ENCODE peak calls at places on chromosomes 3 and 15, in nine cellular contexts. Y is spleen, A is right lobe of liver, H is stomach, D is heart left ventricle, T is breast epithelium, W is IMR-90, U is vagina, F is HCT116. Z is an unnamed sample.

GRCh38 chr3:102225407-102226132 is 209.2 kb upstream of the ZPLD1 start:
- DNase-seq in W (peak; percentile 86), D (no peak), Y (no peak), A (no peak), F (peak; percentile 56), T (no peak), U (no peak), H (no peak), Z (no peak)

GRCh38 chr15:67512140-67512539 is 8.8 kb upstream of the C15orf61 start:
- DNase-seq in D (no peak), W (no peak), Y (no peak), A (no peak), F (no peak), U (no peak), H (no peak), T (no peak), Z (no peak)

GRCh38 chr3:109874900-109875735 is 537.8 kb upstream of the DPPA4 start:
- DNase-seq in H (no peak), T (no peak), F (no peak), D (no peak), U (no peak), Y (no peak), W (peak; percentile 2), A (no peak), Z (no peak)

GRCh38 chr15:63212050-63212973 is 22.9 kb downstream of the RAB8B start:
- DNase-seq in Y (no peak), T (no peak), W (peak; percentile 87), D (no peak), A (no peak), F (no peak), U (no peak), H (no peak), Z (no peak)

GRCh38 chr3:148077951-148078350 is 619.8 kb upstream of the AGTR1 start:
- DNase-seq in T (no peak), A (no peak), F (no peak), H (no peak), U (no peak), D (no peak), Y (no peak), W (no peak), Z (no peak)

GRCh38 chr15:52620496-52620895 is 51.7 kb upstream of the ARPP19 start:
- DNase-seq in H (no peak), D (no peak), A (no peak), T (no peak), W (no peak), F (no peak), U (no peak), Y (no peak), Z (no peak)

GRCh38 chr3:176041812-176042211 is 1155.5 kb downstream of the TBL1XR1 start:
- DNase-seq in Y (no peak), F (no peak), A (no peak), D (no peak), U (no peak), W (peak; percentile 56), T (no peak), H (no peak), Z (no peak)

GRCh38 chr3:63042866-63043265 is 167.7 kb upstream of the CADPS start:
- DNase-seq in W (no peak), D (no peak), A (no peak), Y (no peak), T (no peak), H (no peak), F (no peak), U (no peak), Z (no peak)

GRCh38 chr3:154304936-154305335 is 19.4 kb downstream of the DHX36 start:
- DNase-seq in Y (no peak), U (no peak), F (no peak), W (no peak), T (no peak), D (no peak), A (no peak), H (no peak), Z (no peak)

GRCh38 chr15:60087561-60087960 is 83.5 kb downstream of the FOXB1 start:
- DNase-seq in A (no peak), Y (no peak), F (no peak), T (no peak), H (no peak), U (no peak), D (no peak), W (no peak), Z (no peak)

GRCh38 chr3:191961529-191961928 is 500.6 kb downstream of the PYDC2 start:
- DNase-seq in H (no peak), F (no peak), W (no peak), D (no peak), A (no peak), U (no peak), Y (no peak), T (no peak), Z (no peak)

GRCh38 chr3:158347966-158348365 is 223.0 kb upstream of the MLF1 start:
- DNase-seq in F (no peak), U (no peak), H (no peak), T (no peak), W (peak; percentile 11), A (no peak), Y (no peak), D (no peak), Z (no peak)

GRCh38 chr3:36695113-36695768 is 69.1 kb downstream of the DCLK3 start:
- DNase-seq in W (no peak), A (no peak), T (no peak), Y (no peak), H (no peak), F (no peak), D (no peak), U (no peak), Z (no peak)

GRCh38 chr3:78728406-78729145 is 1039.2 kb downstream of the ROBO1 start:
- DNase-seq in D (peak; percentile 62), Y (no peak), F (no peak), W (peak; percentile 56), A (no peak), U (no peak), H (peak; percentile 67), T (no peak), Z (peak; percentile 89)

GRCh38 chr15:65869954-65870871 is 922 bp downstream of the RAB11A start:
- DNase-seq in H (peak; percentile 74), W (peak; percentile 31), T (peak; percentile 63), F (no peak), A (peak; percentile 59), U (no peak), Y (peak; percentile 84), D (peak; percentile 60), Z (peak; percentile 63)
- TF ChIP-seq POLR2A in H (no peak), W (no peak), T (no peak), F (no peak), A (peak; percentile 55), U (no peak), Y (no peak), D (no peak), Z (no peak)

GRCh38 chr15:50166216-50166615 is 15.8 kb upstream of the SLC27A2 start:
- DNase-seq in D (no peak), U (no peak), T (no peak), F (no peak), H (no peak), W (peak; percentile 87), A (no peak), Y (no peak), Z (no peak)
- TF ChIP-seq CTCF in D (no peak), U (no peak), T (no peak), F (no peak), H (no peak), W (no peak), A (no peak), Y (no peak), Z (no peak)

DNA sequence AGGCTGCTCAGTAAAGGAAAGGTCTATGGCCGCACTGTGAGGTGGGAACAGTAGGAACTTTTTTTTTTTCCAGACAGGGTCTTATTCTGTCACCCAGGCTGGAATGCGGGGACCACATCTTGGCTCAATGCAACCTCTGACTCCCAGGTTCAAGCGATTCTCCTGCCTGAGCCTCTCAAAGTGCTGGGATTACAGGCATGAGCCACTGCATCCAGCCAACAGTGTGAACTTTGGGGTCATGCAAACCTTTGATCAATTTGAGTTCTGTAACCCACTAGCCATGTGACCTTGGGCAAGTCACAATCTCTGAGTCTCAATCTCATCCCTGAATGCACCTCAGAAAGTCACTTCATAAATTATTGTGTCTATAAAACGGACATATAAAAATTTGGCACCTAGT is 286.8 kb upstream of the CTNNB1 start:
- DNase-seq in H (no peak), U (no peak), W (no peak), Y (no peak), T (no peak), D (no peak), A (no peak), F (no peak), Z (no peak)
- TF ChIP-seq POLR2A in H (no peak), U (no peak), W (no peak), Y (no peak), T (no peak), D (no peak), A (no peak), F (no peak), Z (no peak)

GRCh38 chr15:58705105-58705504 is 44.4 kb downstream of the ADAM10 start:
- DNase-seq in H (no peak), W (no peak), D (no peak), F (no peak), A (no peak), U (no peak), Y (no peak), T (no peak), Z (no peak)
- TF ChIP-seq CTCF in H (no peak), W (no peak), D (no peak), F (no peak), A (no peak), U (no peak), Y (no peak), T (no peak), Z (no peak)

GRCh38 chr3:150472421-150472820 is 64.3 kb downstream of the TSC22D2 start:
- DNase-seq in D (no peak), Y (no peak), A (no peak), T (no peak), H (no peak), W (no peak), F (no peak), U (no peak), Z (no peak)
- TF ChIP-seq POLR2A in D (no peak), Y (no peak), A (no peak), T (no peak), H (no peak), W (no peak), F (no peak), U (no peak), Z (no peak)

DNA sequence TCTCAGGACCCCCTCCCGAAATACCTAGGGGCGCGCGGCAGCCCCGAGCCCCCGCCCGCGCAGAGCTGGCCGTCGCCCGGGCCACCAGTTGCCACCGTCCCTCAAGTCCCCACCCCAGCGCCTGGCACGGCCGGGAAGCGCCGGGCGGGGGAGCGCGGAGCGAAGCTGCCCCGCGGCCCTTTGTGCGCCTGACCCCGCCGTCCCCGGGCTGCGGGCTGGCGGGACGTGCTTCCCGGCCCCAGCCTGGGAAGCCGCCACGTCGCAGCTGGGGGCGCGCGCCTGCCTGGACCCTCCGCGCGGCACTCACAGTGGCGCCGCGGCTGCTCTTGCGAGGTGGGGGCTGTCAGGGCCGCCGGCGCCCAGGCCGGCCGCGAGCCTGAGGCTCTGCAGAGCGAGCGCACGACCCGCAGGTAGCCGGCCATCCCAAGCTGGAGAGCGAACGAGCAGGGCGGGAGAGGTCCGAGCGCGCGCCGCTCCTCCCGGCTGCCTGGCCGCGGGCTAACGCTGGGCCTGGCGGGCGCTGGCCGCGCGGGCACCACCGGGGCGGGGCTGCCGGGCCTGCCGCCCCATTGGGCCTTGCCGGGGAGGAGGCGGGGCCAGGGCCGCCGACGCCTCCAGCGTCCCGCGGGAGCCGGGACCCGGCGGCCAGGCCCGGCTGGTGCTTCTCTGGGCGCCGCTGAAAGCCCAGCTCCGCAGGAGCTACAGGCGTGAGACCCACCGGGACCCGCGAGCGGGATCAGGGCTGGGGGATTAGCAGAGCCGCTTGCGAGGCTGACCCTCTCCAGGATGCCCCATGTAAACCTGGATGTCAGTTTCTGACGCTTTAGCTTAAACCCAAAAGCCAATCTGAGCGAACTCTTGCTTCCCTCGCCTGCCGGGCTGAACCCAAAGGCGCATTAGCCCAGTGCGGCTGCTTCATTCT is at the start of gene IDH2:
- DNase-seq in H (peak; percentile 88), D (peak; percentile 85), A (peak; percentile 92), F (peak; percentile 38), Y (peak; percentile 96), T (peak; percentile 74), W (peak; percentile 79), U (no peak), Z (peak; percentile 86)
- TF ChIP-seq CTCF in H (no peak), D (peak; percentile 13), A (no peak), F (no peak), Y (no peak), T (no peak), W (no peak), U (no peak), Z (no peak)

Z was measured in thyroid gland.